ENCODE peak calls at places on chromosome 12, in seven cellular contexts. Z is bronchial epithelial cell; M is activated T-cell treated with anti-CD3 and anti-CD28 coated beads, Interleukin-2, amount 50 U/mL, for 24 hours; I is stimulated activated CD4-positive, alpha-beta T cell treated with anti-CD3 and anti-CD28 coated beads, TNF-alpha, amount 100 ng/mL, for 1 hour; O is fibroblast of the aortic adventitia; L is activated T-helper 1 cell treated with anti-CD3 and anti-CD28 coated beads, Interleukin-2, amount 50 U/mL, for 16 hours; N is M059J. G is an unnamed sample.
A peak's percentile ranks its signal among the peaks of the same experiment; 100 is the strongest.

GRCh38 chr12:112183141-112183581 is 57.8 kb downstream of the TRAFD1 start:
- DNase-seq in M (no peak), O (peak; percentile 48), Z (no peak), N (peak; percentile 49), L (no peak), I (no peak), G (no peak)

GRCh38 chr12:11460343-11461023 is 65.1 kb upstream of the PRB2 start:
- DNase-seq in L (no peak), M (no peak), O (no peak), N (no peak), Z (peak; percentile 62), I (no peak), G (peak; percentile 6)

GRCh38 chr12:77891531-77892147 is 60.9 kb downstream of the NAV3 start:
- DNase-seq in N (no peak), Z (no peak), L (no peak), I (no peak), O (no peak), M (no peak), G (no peak)

GRCh38 chr12:5494343-5494742 is 62.4 kb downstream of the NTF3 start:
- DNase-seq in I (no peak), Z (no peak), L (no peak), M (no peak), O (no peak), N (no peak), G (no peak)

GRCh38 chr12:104930388-104931326 is 27.4 kb downstream of the SLC41A2 start:
- DNase-seq in L (no peak), Z (peak; percentile 66), N (peak; percentile 59), M (peak; percentile 33), I (no peak), O (peak; percentile 47), G (peak; percentile 46)

GRCh38 chr12:11729008-11729407 is 79.5 kb downstream of the ETV6 start:
- DNase-seq in M (no peak), I (no peak), N (no peak), L (no peak), O (no peak), Z (peak; percentile 86), G (peak; percentile 64)

GRCh38 chr12:100716658-100716948 is 78.0 kb upstream of the ANO4 start:
- DNase-seq in O (no peak), N (no peak), M (no peak), I (no peak), Z (no peak), L (no peak), G (no peak)

GRCh38 chr12:66699738-66700482 is 21.0 kb upstream of the GRIP1 start:
- DNase-seq in Z (no peak), O (no peak), I (no peak), L (no peak), M (no peak), N (no peak), G (no peak)

GRCh38 chr12:121748218-121748570 is 35.6 kb downstream of the TMEM120B start:
- DNase-seq in N (peak; percentile 8), L (no peak), O (no peak), I (no peak), Z (no peak), M (no peak), G (no peak)

GRCh38 chr12:23771230-23771949 is 178.1 kb downstream of the SOX5 start:
- DNase-seq in N (peak; percentile 2), M (no peak), Z (no peak), L (no peak), O (peak; percentile 28), I (no peak), G (no peak)

GRCh38 chr12:123083661-123084571 is 67.0 kb downstream of the PITPNM2 start:
- DNase-seq in N (no peak), Z (no peak), L (no peak), M (no peak), I (no peak), O (no peak), G (no peak)

GRCh38 chr12:104958946-104959841 is 1.1 kb upstream of the SLC41A2 start:
- DNase-seq in Z (peak; percentile 42), M (no peak), O (peak; percentile 64), I (no peak), L (no peak), N (peak; percentile 61), G (peak; percentile 53)

GRCh38 chr12:20646239-20646827 is 48.8 kb upstream of the SLCO1C1 start:
- DNase-seq in Z (peak; percentile 43), I (no peak), O (peak; percentile 74), N (peak; percentile 63), L (no peak), M (no peak), G (peak; percentile 44)

GRCh38 chr12:100987552-100988277 is 193.1 kb downstream of the ANO4 start:
- DNase-seq in N (peak; percentile 86), I (no peak), O (peak; percentile 62), M (no peak), L (no peak), Z (peak; percentile 39), G (peak; percentile 53)

GRCh38 chr12:116818341-116818856 is 62.8 kb downstream of the HRK start:
- DNase-seq in I (no peak), M (peak; percentile 44), N (peak; percentile 50), L (no peak), O (peak; percentile 14), Z (no peak), G (no peak)

GRCh38 chr12:1540690-1541089 is 53.7 kb downstream of the FBXL14 start:
- DNase-seq in I (no peak), O (peak; percentile 26), N (peak; percentile 76), M (no peak), Z (peak; percentile 95), L (no peak), G (peak; percentile 79)

GRCh38 chr12:47886471-47887240 is 18.1 kb downstream of the VDR start:
- DNase-seq in N (no peak), M (no peak), Z (no peak), I (no peak), L (no peak), O (peak; percentile 62), G (no peak)

GRCh38 chr12:56084958-56085543 is 5.1 kb downstream of the ERBB3 start:
- DNase-seq in L (no peak), M (no peak), I (no peak), O (no peak), Z (peak; percentile 18), N (no peak), G (peak; percentile 45)

GRCh38 chr12:121295746-121296617 is 527 bp downstream of the CAMKK2 start:
- DNase-seq in L (no peak), M (no peak), Z (no peak), N (peak; percentile 10), O (no peak), I (no peak), G (peak; percentile 30)

GRCh38 chr12:23221066-23221465 is 596.1 kb downstream of the ETNK1 start:
- DNase-seq in O (no peak), L (no peak), I (no peak), Z (peak; percentile 30), M (no peak), N (no peak), G (peak; percentile 42)

GRCh38 chr12:131694116-131694838 is 16.6 kb upstream of the SFSWAP start:
- DNase-seq in L (no peak), I (no peak), M (no peak), O (no peak), N (no peak), Z (no peak), G (no peak)

GRCh38 chr12:118649765-118650585 is 273.6 kb downstream of the SUDS3 start:
- DNase-seq in I (no peak), M (no peak), N (no peak), O (no peak), Z (no peak), L (no peak), G (no peak)

GRCh38 chr12:104750061-104750460 is 208.0 kb downstream of the SLC41A2 start:
- DNase-seq in N (peak; percentile 83), L (no peak), Z (peak; percentile 51), I (no peak), O (peak; percentile 13), M (no peak), G (no peak)

GRCh38 chr12:110079477-110080400 is 31.4 kb upstream of the C12orf76 start:
- DNase-seq in I (peak; percentile 42), M (peak; percentile 80), L (peak; percentile 42), Z (no peak), O (peak; percentile 54), N (no peak), G (no peak)

GRCh38 chr12:14390885-14391530 is 25.5 kb downstream of the ATF7IP start:
- DNase-seq in Z (no peak), L (no peak), N (no peak), M (no peak), O (no peak), I (no peak), G (no peak)

GRCh38 chr12:14332482-14332881 is 33.0 kb upstream of the ATF7IP start:
- DNase-seq in I (no peak), O (no peak), Z (no peak), L (no peak), N (no peak), M (no peak), G (no peak)

GRCh38 chr12:131195796-131196195 is 242.1 kb downstream of the ADGRD1 start:
- DNase-seq in Z (no peak), M (no peak), N (no peak), O (no peak), L (no peak), I (no peak), G (no peak)

GRCh38 chr12:19130224-19131019 is 889 bp downstream of the PLEKHA5 start:
- DNase-seq in I (no peak), Z (no peak), M (peak; percentile 55), N (peak; percentile 38), L (no peak), O (peak; percentile 29), G (peak; percentile 39)

GRCh38 chr12:95773320-95773719 is 17.2 kb downstream of the NTN4 start:
- DNase-seq in I (no peak), N (no peak), M (no peak), O (no peak), Z (no peak), L (no peak), G (no peak)

GRCh38 chr12:34603382-34604035 is 581.2 kb downstream of the ALG10 start:
- DNase-seq in L (no peak), N (no peak), Z (no peak), I (no peak), O (no peak), M (no peak), G (no peak)